ENCODE peak calls at places on chromosomes 1 and 21, in seven cellular contexts. D, R, V, C, X, M and A are unnamed samples.

GRCh38 chr1:3992103-3992556 is 92.1 kb upstream of the C1orf174 start:
- DNase-seq in V (no peak), M (no peak), C (peak; percentile 4), X (no peak), R (no peak), D (no peak), A (no peak)

GRCh38 chr1:35769188-35769758 is 505 bp downstream of the CLSPN start:
- DNase-seq in R (peak; percentile 92), M (peak; percentile 12), X (no peak), V (peak; percentile 87), D (peak; percentile 82), C (peak; percentile 95), A (peak; percentile 80)

GRCh38 chr1:20587639-20588017 is 1.3 kb upstream of the CDA start:
- DNase-seq in M (no peak), R (no peak), V (peak; percentile 62), C (peak; percentile 14), X (no peak), D (no peak), A (no peak)

GRCh38 chr1:8374812-8375211 is 56.9 kb downstream of the SLC45A1 start:
- DNase-seq in C (peak; percentile 53), R (peak; percentile 65), D (no peak), M (no peak), V (no peak), X (no peak), A (no peak)

GRCh38 chr1:68375919-68376318 is 73.8 kb downstream of the RPE65 start:
- DNase-seq in D (no peak), X (no peak), R (no peak), C (no peak), M (no peak), V (no peak), A (peak; percentile 22)

GRCh38 chr1:152752225-152752624 is 5.6 kb upstream of the KPRP start:
- DNase-seq in X (no peak), M (no peak), R (no peak), V (no peak), C (no peak), D (no peak), A (no peak)

GRCh38 chr1:59177756-59178155 is 119.1 kb upstream of the FGGY start:
- DNase-seq in X (no peak), D (no peak), R (no peak), V (no peak), C (no peak), M (no peak), A (no peak)

GRCh38 chr1:10490271-10490970 is 15.7 kb downstream of the PEX14 start:
- DNase-seq in C (no peak), R (no peak), X (no peak), V (no peak), M (no peak), D (no peak), A (no peak)

GRCh38 chr1:66253330-66253921 is 280.5 kb upstream of the SGIP1 start:
- DNase-seq in M (peak; percentile 40), X (no peak), D (no peak), V (no peak), C (peak; percentile 77), R (no peak), A (peak; percentile 88)

GRCh38 chr1:36465731-36466369 is 1.7 kb upstream of the MRPS15 start:
- DNase-seq in C (no peak), D (no peak), M (no peak), V (no peak), X (no peak), R (no peak), A (no peak)

GRCh38 chr1:183075861-183076260 is 52.6 kb downstream of the LAMC1 start:
- DNase-seq in C (no peak), V (no peak), R (no peak), D (no peak), X (no peak), M (no peak), A (no peak)

GRCh38 chr1:36443297-36443696 is 7.0 kb downstream of the OSCP1 start:
- DNase-seq in M (no peak), C (no peak), V (no peak), X (no peak), D (no peak), R (no peak), A (no peak)

GRCh38 chr1:184947497-184948256 is 26.6 kb downstream of the NIBAN1 start:
- DNase-seq in C (no peak), D (no peak), V (no peak), X (no peak), M (no peak), R (no peak), A (peak; percentile 37)

GRCh38 chr1:214289574-214290272 is 8.8 kb downstream of the SMYD2 start:
- DNase-seq in M (no peak), C (no peak), V (no peak), D (no peak), X (no peak), R (peak; percentile 60), A (no peak)

GRCh38 chr1:191695865-191696264 is 462.4 kb upstream of the RGS18 start:
- DNase-seq in R (no peak), C (peak; percentile 48), D (no peak), X (no peak), V (no peak), M (no peak), A (no peak)

GRCh38 chr1:164337885-164338284 is 221.1 kb upstream of the PBX1 start:
- DNase-seq in X (no peak), M (no peak), R (no peak), D (no peak), C (no peak), V (no peak), A (no peak)

GRCh38 chr1:3663999-3664699 is 11.8 kb downstream of the TP73 start:
- DNase-seq in C (no peak), M (no peak), V (peak; percentile 13), D (no peak), R (peak; percentile 13), X (no peak), A (no peak)

GRCh38 chr21:25578070-25578961 is 29.0 kb downstream of the MRPL39 start:
- DNase-seq in D (no peak), X (no peak), V (no peak), C (peak; percentile 67), M (no peak), R (no peak), A (no peak)

GRCh38 chr1:97379387-97380075 is 541.3 kb downstream of the DPYD start:
- DNase-seq in R (no peak), X (no peak), C (no peak), D (no peak), V (no peak), M (no peak), A (no peak)

GRCh38 chr1:116690809-116691323 is 23.3 kb upstream of the IGSF3 start:
- DNase-seq in C (no peak), V (no peak), M (no peak), R (no peak), X (no peak), D (no peak), A (peak; percentile 37)

GRCh38 chr1:232765536-232765935 is 39.7 kb upstream of the MAP10 start:
- DNase-seq in D (no peak), V (no peak), M (no peak), R (no peak), X (no peak), C (no peak), A (no peak)

GRCh38 chr1:55402117-55402516 is 187.0 kb upstream of the USP24 start:
- DNase-seq in X (no peak), M (no peak), C (peak; percentile 8), V (no peak), D (no peak), R (no peak), A (no peak)

GRCh38 chr1:6145351-6145750 is 34.8 kb downstream of the CHD5 start:
- DNase-seq in M (no peak), D (no peak), R (no peak), X (no peak), C (no peak), V (no peak), A (no peak)

GRCh38 chr1:31191281-31191680 is 48.4 kb downstream of the NKAIN1 start:
- DNase-seq in V (no peak), X (no peak), M (no peak), R (no peak), D (no peak), C (no peak), A (no peak)

GRCh38 chr1:175154595-175155472 is 37.7 kb downstream of the KIAA0040 start:
- DNase-seq in M (no peak), V (peak; percentile 67), D (peak; percentile 55), C (peak; percentile 81), R (peak; percentile 77), X (no peak), A (peak; percentile 74)

GRCh38 chr1:150498342-150498741 is 9.6 kb upstream of the ECM1 start:
- DNase-seq in R (no peak), D (no peak), C (no peak), M (no peak), V (no peak), X (no peak), A (no peak)

GRCh38 chr1:76080552-76081093 is 6.1 kb downstream of the ST6GALNAC3 start:
- DNase-seq in V (no peak), M (no peak), R (no peak), C (peak; percentile 24), X (no peak), D (no peak), A (no peak)

GRCh38 chr1:53165408-53165961 is 23.0 kb upstream of the SLC1A7 start:
- DNase-seq in D (no peak), X (no peak), V (no peak), C (no peak), R (no peak), M (no peak), A (no peak)

GRCh38 chr1:18302788-18303413 is 177.8 kb upstream of the KLHDC7A start:
- DNase-seq in D (peak; percentile 6), X (no peak), R (peak; percentile 77), V (no peak), C (peak; percentile 1), M (no peak), A (no peak)

GRCh38 chr1:198492872-198493271 is 47.6 kb downstream of the ATP6V1G3 start:
- DNase-seq in D (no peak), C (no peak), M (no peak), X (no peak), V (no peak), R (no peak), A (no peak)

GRCh38 chr1:93605812-93606512 is 75.7 kb downstream of the BCAR3 start:
- DNase-seq in R (no peak), D (no peak), C (no peak), X (no peak), M (no peak), V (no peak), A (peak; percentile 37)

GRCh38 chr1:183783896-183784637 is 20.9 kb upstream of the RGL1 start:
- DNase-seq in D (no peak), R (no peak), V (peak; percentile 64), X (no peak), M (no peak), C (no peak), A (peak; percentile 69)

GRCh38 chr21:28671549-28672195 is 321.0 kb downstream of the LTN1 start:
- DNase-seq in R (no peak), C (no peak), V (no peak), X (no peak), D (no peak), M (no peak), A (no peak)

GRCh38 chr1:68211781-68212180 is 20.5 kb downstream of the WLS start:
- DNase-seq in D (no peak), C (no peak), R (no peak), V (no peak), M (no peak), X (no peak), A (no peak)

GRCh38 chr1:91684599-91685196 is 184.0 kb downstream of the CDC7 start:
- DNase-seq in R (no peak), M (no peak), C (no peak), V (no peak), X (no peak), D (no peak), A (no peak)